ENCODE peak calls at places on chromosome 13, in nine cellular contexts. One of them, this sample, is unnamed.

GRCh38 chr13:30572859-30573275 is 44.9 kb upstream of the USPL1 start:
- DNase-seq in HL-60: no peak
- DNase-seq in CD8-positive, alpha-beta memory T cell: peak; percentile 42
- DNase-seq in CD4-positive, CD25-positive, alpha-beta regulatory T cell: peak; percentile 81
- DNase-seq in psoas muscle: no peak
- DNase-seq in lower leg skin: no peak
- DNase-seq in uterus: no peak
- DNase-seq in upper lobe of left lung: peak; percentile 35
- DNase-seq in brain microvascular endothelial cell: peak; percentile 42
- DNase-seq in this sample: no peak

GRCh38 chr13:111061338-111062045 is 53.6 kb upstream of the ARHGEF7 start:
- DNase-seq in HL-60: no peak
- DNase-seq in CD8-positive, alpha-beta memory T cell: no peak
- DNase-seq in CD4-positive, CD25-positive, alpha-beta regulatory T cell: no peak
- DNase-seq in psoas muscle: no peak
- DNase-seq in lower leg skin: no peak
- DNase-seq in uterus: no peak
- DNase-seq in upper lobe of left lung: no peak
- DNase-seq in brain microvascular endothelial cell: no peak
- DNase-seq in this sample: no peak

GRCh38 chr13:109336730-109337129 is 449.7 kb downstream of the IRS2 start:
- DNase-seq in HL-60: no peak
- DNase-seq in CD8-positive, alpha-beta memory T cell: no peak
- DNase-seq in CD4-positive, CD25-positive, alpha-beta regulatory T cell: no peak
- DNase-seq in psoas muscle: no peak
- DNase-seq in lower leg skin: no peak
- DNase-seq in uterus: no peak
- DNase-seq in upper lobe of left lung: no peak
- DNase-seq in brain microvascular endothelial cell: peak; percentile 80
- DNase-seq in this sample: no peak

GRCh38 chr13:29693297-29693945 is 97.9 kb upstream of the SLC7A1 start:
- DNase-seq in HL-60: no peak
- DNase-seq in CD8-positive, alpha-beta memory T cell: no peak
- DNase-seq in CD4-positive, CD25-positive, alpha-beta regulatory T cell: no peak
- DNase-seq in psoas muscle: no peak
- DNase-seq in lower leg skin: peak; percentile 60
- DNase-seq in uterus: no peak
- DNase-seq in upper lobe of left lung: peak; percentile 71
- DNase-seq in brain microvascular endothelial cell: no peak
- DNase-seq in this sample: no peak

GRCh38 chr13:95676100-95676774 is 702 bp upstream of the DNAJC3 start:
- DNase-seq in HL-60: peak; percentile 55
- DNase-seq in CD8-positive, alpha-beta memory T cell: peak; percentile 27
- DNase-seq in CD4-positive, CD25-positive, alpha-beta regulatory T cell: peak; percentile 68
- DNase-seq in psoas muscle: peak; percentile 57
- DNase-seq in lower leg skin: peak; percentile 21
- DNase-seq in uterus: no peak
- DNase-seq in upper lobe of left lung: peak; percentile 68
- DNase-seq in brain microvascular endothelial cell: no peak
- DNase-seq in this sample: no peak

GRCh38 chr13:71864981-71865857 is 1.8 kb downstream of the DACH1 start:
- DNase-seq in HL-60: peak; percentile 67
- DNase-seq in CD8-positive, alpha-beta memory T cell: no peak
- DNase-seq in CD4-positive, CD25-positive, alpha-beta regulatory T cell: no peak
- DNase-seq in psoas muscle: peak; percentile 60
- DNase-seq in lower leg skin: no peak
- DNase-seq in uterus: peak; percentile 18
- DNase-seq in upper lobe of left lung: peak; percentile 40
- DNase-seq in brain microvascular endothelial cell: peak; percentile 1
- DNase-seq in this sample: no peak

GRCh38 chr13:107881362-107881761 is 334.0 kb downstream of the LIG4 start:
- DNase-seq in HL-60: no peak
- DNase-seq in CD8-positive, alpha-beta memory T cell: no peak
- DNase-seq in CD4-positive, CD25-positive, alpha-beta regulatory T cell: no peak
- DNase-seq in psoas muscle: no peak
- DNase-seq in lower leg skin: no peak
- DNase-seq in uterus: no peak
- DNase-seq in upper lobe of left lung: no peak
- DNase-seq in brain microvascular endothelial cell: no peak
- DNase-seq in this sample: no peak

GRCh38 chr13:32409561-32410440 is 18.1 kb downstream of the N4BP2L1 start:
- DNase-seq in HL-60: no peak
- DNase-seq in CD8-positive, alpha-beta memory T cell: no peak
- DNase-seq in CD4-positive, CD25-positive, alpha-beta regulatory T cell: no peak
- DNase-seq in psoas muscle: peak; percentile 77
- DNase-seq in lower leg skin: no peak
- DNase-seq in uterus: peak; percentile 73
- DNase-seq in upper lobe of left lung: no peak
- DNase-seq in brain microvascular endothelial cell: peak; percentile 50
- DNase-seq in this sample: no peak

GRCh38 chr13:102091231-102091630 is 310.6 kb downstream of the FGF14 start:
- DNase-seq in HL-60: no peak
- DNase-seq in CD8-positive, alpha-beta memory T cell: no peak
- DNase-seq in CD4-positive, CD25-positive, alpha-beta regulatory T cell: no peak
- DNase-seq in psoas muscle: no peak
- DNase-seq in lower leg skin: no peak
- DNase-seq in uterus: no peak
- DNase-seq in upper lobe of left lung: no peak
- DNase-seq in brain microvascular endothelial cell: peak; percentile 7
- DNase-seq in this sample: no peak

GRCh38 chr13:99269627-99270252 is 11.6 kb upstream of the GPR18 start:
- DNase-seq in HL-60: peak; percentile 75
- DNase-seq in CD8-positive, alpha-beta memory T cell: peak; percentile 53
- DNase-seq in CD4-positive, CD25-positive, alpha-beta regulatory T cell: peak; percentile 72
- DNase-seq in psoas muscle: no peak
- DNase-seq in lower leg skin: no peak
- DNase-seq in uterus: no peak
- DNase-seq in upper lobe of left lung: no peak
- DNase-seq in brain microvascular endothelial cell: peak; percentile 47
- DNase-seq in this sample: no peak

GRCh38 chr13:108895220-108895704 is 265.9 kb downstream of the MYO16 start:
- DNase-seq in HL-60: no peak
- DNase-seq in CD8-positive, alpha-beta memory T cell: no peak
- DNase-seq in CD4-positive, CD25-positive, alpha-beta regulatory T cell: peak; percentile 58
- DNase-seq in psoas muscle: no peak
- DNase-seq in lower leg skin: no peak
- DNase-seq in uterus: no peak
- DNase-seq in upper lobe of left lung: no peak
- DNase-seq in brain microvascular endothelial cell: peak; percentile 41
- DNase-seq in this sample: no peak

GRCh38 chr13:45082964-45083363 is 37.3 kb upstream of the GTF2F2 start:
- DNase-seq in HL-60: no peak
- DNase-seq in CD8-positive, alpha-beta memory T cell: no peak
- DNase-seq in CD4-positive, CD25-positive, alpha-beta regulatory T cell: no peak
- DNase-seq in psoas muscle: no peak
- DNase-seq in lower leg skin: no peak
- DNase-seq in uterus: no peak
- DNase-seq in upper lobe of left lung: no peak
- DNase-seq in brain microvascular endothelial cell: peak; percentile 3
- DNase-seq in this sample: no peak

GRCh38 chr13:96707146-96707545 is 287.1 kb downstream of the OXGR1 start:
- DNase-seq in HL-60: no peak
- DNase-seq in CD8-positive, alpha-beta memory T cell: no peak
- DNase-seq in CD4-positive, CD25-positive, alpha-beta regulatory T cell: no peak
- DNase-seq in psoas muscle: no peak
- DNase-seq in lower leg skin: no peak
- DNase-seq in uterus: no peak
- DNase-seq in upper lobe of left lung: no peak
- DNase-seq in brain microvascular endothelial cell: no peak
- DNase-seq in this sample: no peak
- H3K4me3 ChIP-seq in HL-60: no peak overlapping the region
- H3K4me3 ChIP-seq in CD8-positive, alpha-beta memory T cell: no peak overlapping the region
- H3K4me3 ChIP-seq in CD4-positive, CD25-positive, alpha-beta regulatory T cell: no peak overlapping the region
- H3K4me3 ChIP-seq in psoas muscle: no peak overlapping the region
- H3K4me3 ChIP-seq in lower leg skin: no peak overlapping the region
- H3K4me3 ChIP-seq in uterus: no peak overlapping the region
- H3K4me3 ChIP-seq in upper lobe of left lung: no peak overlapping the region
- H3K4me3 ChIP-seq in brain microvascular endothelial cell: no peak overlapping the region
- H3K4me3 ChIP-seq in this sample: no peak overlapping the region

DNA sequence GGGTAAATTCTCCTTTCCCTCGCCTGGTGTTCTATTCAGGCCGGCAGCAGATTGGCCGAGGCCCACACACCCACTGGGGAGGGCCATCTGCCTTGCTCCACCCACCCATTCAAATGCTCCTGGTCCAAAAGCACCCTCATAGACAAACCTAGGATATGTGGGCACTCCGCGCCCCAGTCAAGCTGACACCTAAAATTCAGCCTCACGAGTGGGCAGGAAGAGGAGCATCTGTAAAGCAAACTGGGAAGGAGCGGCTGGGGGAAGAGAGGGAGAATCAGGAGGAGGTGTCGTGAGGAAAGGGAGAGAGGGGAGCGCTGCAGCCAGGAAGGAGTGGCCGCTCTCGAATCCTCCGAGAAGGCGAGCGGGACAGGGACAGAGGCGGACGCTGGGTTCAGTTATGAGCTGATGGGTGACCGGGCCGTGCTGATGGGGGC is 136.9 kb downstream of the USP12 start:
- DNase-seq in HL-60: no peak
- DNase-seq in CD8-positive, alpha-beta memory T cell: no peak
- DNase-seq in CD4-positive, CD25-positive, alpha-beta regulatory T cell: no peak
- DNase-seq in psoas muscle: no peak
- DNase-seq in lower leg skin: no peak
- DNase-seq in uterus: no peak
- DNase-seq in upper lobe of left lung: no peak
- DNase-seq in brain microvascular endothelial cell: no peak
- DNase-seq in this sample: peak; percentile 64
- H3K4me3 ChIP-seq in HL-60: no peak overlapping the region
- H3K4me3 ChIP-seq in CD8-positive, alpha-beta memory T cell: no peak overlapping the region
- H3K4me3 ChIP-seq in CD4-positive, CD25-positive, alpha-beta regulatory T cell: no peak overlapping the region
- H3K4me3 ChIP-seq in psoas muscle: no peak overlapping the region
- H3K4me3 ChIP-seq in lower leg skin: no peak overlapping the region
- H3K4me3 ChIP-seq in uterus: no peak overlapping the region
- H3K4me3 ChIP-seq in upper lobe of left lung: no peak overlapping the region
- H3K4me3 ChIP-seq in brain microvascular endothelial cell: peak overlapping the region; percentile 15
- H3K4me3 ChIP-seq in this sample: peak overlapping the region; percentile 36

DNA sequence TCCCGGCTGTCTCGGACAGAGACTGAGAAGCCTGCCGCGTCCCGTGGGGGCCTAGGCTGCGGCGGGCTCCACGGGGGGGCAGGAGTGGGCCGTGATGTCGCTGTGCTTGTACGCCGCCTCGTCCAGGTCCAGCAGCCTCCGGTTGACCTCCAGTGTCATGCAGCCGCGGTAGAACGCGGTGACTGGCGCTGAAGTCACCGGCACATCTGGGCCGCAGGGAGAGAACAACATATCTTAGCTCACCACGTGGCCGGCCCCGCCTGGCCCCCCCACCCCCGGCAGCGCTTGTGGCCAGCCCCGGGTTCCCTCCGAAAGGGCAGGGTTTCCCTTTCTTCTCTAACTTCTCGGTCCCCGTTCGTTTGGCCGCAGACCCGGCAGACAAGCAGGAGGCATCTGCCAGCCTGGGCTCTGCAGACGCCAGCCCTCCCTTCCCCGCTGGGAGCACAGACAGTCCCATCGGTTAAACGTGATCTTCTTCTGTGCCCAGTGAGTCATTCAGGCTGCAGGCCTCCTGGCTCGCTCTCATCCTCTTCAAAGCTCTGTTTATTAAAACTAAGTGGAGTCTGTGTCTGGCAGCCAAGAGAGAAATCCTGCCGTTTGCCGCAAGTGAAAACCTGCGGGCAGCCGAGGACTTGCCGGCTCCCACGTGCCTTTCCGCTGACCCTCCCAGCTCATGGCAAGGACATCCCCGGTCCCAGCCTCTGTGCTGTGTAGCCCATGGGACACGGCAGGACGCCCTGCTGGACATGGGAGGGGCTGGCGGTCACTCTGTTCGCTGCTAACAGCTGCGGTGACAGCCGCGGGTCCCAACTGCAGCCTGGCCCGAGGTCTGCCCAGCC is 42.8 kb downstream of the GAS6 start:
- DNase-seq in HL-60: no peak
- DNase-seq in CD8-positive, alpha-beta memory T cell: no peak
- DNase-seq in CD4-positive, CD25-positive, alpha-beta regulatory T cell: no peak
- DNase-seq in psoas muscle: peak; percentile 95
- DNase-seq in lower leg skin: peak; percentile 94
- DNase-seq in uterus: peak; percentile 87
- DNase-seq in upper lobe of left lung: peak; percentile 50
- DNase-seq in brain microvascular endothelial cell: peak; percentile 92
- DNase-seq in this sample: peak; percentile 85
- H3K4me3 ChIP-seq in HL-60: no peak overlapping the region
- H3K4me3 ChIP-seq in CD8-positive, alpha-beta memory T cell: no peak overlapping the region
- H3K4me3 ChIP-seq in CD4-positive, CD25-positive, alpha-beta regulatory T cell: no peak overlapping the region
- H3K4me3 ChIP-seq in psoas muscle: peak overlapping the region; percentile 45
- H3K4me3 ChIP-seq in lower leg skin: no peak overlapping the region
- H3K4me3 ChIP-seq in uterus: no peak overlapping the region
- H3K4me3 ChIP-seq in upper lobe of left lung: no peak overlapping the region
- H3K4me3 ChIP-seq in brain microvascular endothelial cell: peak overlapping the region; percentile 17
- H3K4me3 ChIP-seq in this sample: peak overlapping the region; percentile 23

GRCh38 chr13:61414136-61414535 is 1.5 kb downstream of the PCDH20 start:
- DNase-seq in HL-60: no peak
- DNase-seq in CD8-positive, alpha-beta memory T cell: no peak
- DNase-seq in CD4-positive, CD25-positive, alpha-beta regulatory T cell: no peak
- DNase-seq in psoas muscle: no peak
- DNase-seq in lower leg skin: no peak
- DNase-seq in uterus: no peak
- DNase-seq in upper lobe of left lung: no peak
- DNase-seq in brain microvascular endothelial cell: no peak
- DNase-seq in this sample: no peak
- H3K4me3 ChIP-seq in HL-60: no peak overlapping the region
- H3K4me3 ChIP-seq in CD8-positive, alpha-beta memory T cell: no peak overlapping the region
- H3K4me3 ChIP-seq in CD4-positive, CD25-positive, alpha-beta regulatory T cell: no peak overlapping the region
- H3K4me3 ChIP-seq in psoas muscle: peak overlapping the region; percentile 33
- H3K4me3 ChIP-seq in lower leg skin: no peak overlapping the region
- H3K4me3 ChIP-seq in uterus: peak overlapping the region; percentile 33
- H3K4me3 ChIP-seq in upper lobe of left lung: no peak overlapping the region
- H3K4me3 ChIP-seq in brain microvascular endothelial cell: peak overlapping the region; percentile 49
- H3K4me3 ChIP-seq in this sample: peak overlapping the region; percentile 60